ENCODE peak calls at places on chromosomes 12 and 14, in nine cellular contexts. P is neural progenitor cell, K is OCI-LY7, Y is WTC11, U is choroid plexus epithelial cell, Q is IMR-90, T is stomach, J is endodermal cell, L is Caco-2. X is an unnamed sample.

GRCh38 chr12:121751034-121751433 is 38.5 kb downstream of the TMEM120B start:
- DNase-seq in Y (no peak), T (no peak), Q (no peak), L (no peak), J (no peak), K (no peak), P (no peak), U (no peak), X (no peak)

GRCh38 chr12:47799357-47799955 is 20.2 kb downstream of the HDAC7 start:
- DNase-seq in Q (no peak), L (no peak), J (no peak), T (no peak), Y (no peak), K (no peak), P (peak), U (no peak), X (no peak)

GRCh38 chr14:66240112-66240511 is 246.1 kb upstream of the CCDC196 start:
- DNase-seq in P (no peak), J (no peak), Y (no peak), Q (no peak), K (no peak), T (no peak), L (no peak), U (peak), X (no peak)

GRCh38 chr14:61925043-61925442 is 162.8 kb downstream of the SNAPC1 start:
- DNase-seq in L (no peak), T (no peak), J (peak), K (peak), U (peak), P (peak), Y (no peak), Q (peak), X (no peak)

GRCh38 chr12:55659486-55660385 is 23.0 kb downstream of the OR10P1 start:
- DNase-seq in Q (peak), K (peak), J (peak), U (peak), Y (no peak), P (peak), L (no peak), T (no peak), X (no peak)

GRCh38 chr14:103188691-103189480 is 65.6 kb downstream of the TNFAIP2 start:
- DNase-seq in J (peak), K (no peak), T (peak), Q (no peak), P (peak), U (no peak), Y (peak), L (no peak), X (peak)

GRCh38 chr12:94560416-94561221 is 89.7 kb downstream of the TMCC3 start:
- DNase-seq in T (no peak), U (peak), Q (peak), K (peak), Y (peak), P (peak), J (peak), L (no peak), X (peak)

GRCh38 chr14:33636715-33637114 is 314.2 kb downstream of the EGLN3 start:
- DNase-seq in U (no peak), Q (no peak), J (no peak), Y (no peak), L (no peak), P (no peak), K (no peak), T (no peak), X (no peak)

GRCh38 chr12:111428728-111429175 is 23.0 kb downstream of the SH2B3 start:
- DNase-seq in Y (no peak), Q (no peak), U (no peak), J (no peak), L (no peak), K (peak), T (no peak), P (no peak), X (no peak)

GRCh38 chr12:40474630-40475029 is 217.6 kb upstream of the CNTN1 start:
- DNase-seq in Q (no peak), P (no peak), T (no peak), L (no peak), Y (no peak), J (no peak), U (no peak), K (no peak), X (no peak)

GRCh38 chr14:59585891-59586554 is 9.4 kb upstream of the CCDC175 start:
- DNase-seq in K (no peak), Q (peak), J (no peak), Y (no peak), U (peak), L (no peak), P (no peak), T (no peak), X (no peak)

GRCh38 chr12:113135178-113136127 is at the start of gene RASAL1:
- DNase-seq in T (peak), P (peak), K (peak), Y (peak), Q (no peak), L (peak), U (no peak), J (peak), X (peak)

GRCh38 chr14:92846162-92846897 is 52.2 kb downstream of the GOLGA5 start:
- DNase-seq in Q (peak), L (no peak), T (no peak), K (no peak), P (no peak), U (peak), Y (no peak), J (no peak), X (no peak)

GRCh38 chr12:95582230-95583058 is 31.2 kb upstream of the USP44 start:
- DNase-seq in T (no peak), L (no peak), K (peak), U (peak), J (no peak), Q (peak), P (peak), Y (no peak), X (no peak)

GRCh38 chr12:79601908-79602307 is 88.9 kb downstream of the PAWR start:
- DNase-seq in J (no peak), U (no peak), Q (no peak), T (no peak), K (no peak), Y (no peak), L (no peak), P (no peak), X (no peak)

GRCh38 chr14:41521891-41522290 is 84.8 kb upstream of the LRFN5 start:
- DNase-seq in U (no peak), J (no peak), Y (no peak), L (no peak), K (no peak), T (no peak), Q (no peak), P (no peak), X (no peak)

GRCh38 chr12:19239616-19240234 is 110.2 kb downstream of the PLEKHA5 start:
- DNase-seq in T (no peak), L (no peak), Y (no peak), J (no peak), K (no peak), U (peak), P (peak), Q (peak), X (no peak)

GRCh38 chr12:53227341-53227740 is 4.7 kb downstream of the RARG start:
- DNase-seq in K (no peak), J (no peak), Y (no peak), Q (no peak), U (no peak), P (no peak), L (peak), T (no peak), X (no peak)

GRCh38 chr14:58882577-58883018 is 244.8 kb downstream of the DACT1 start:
- DNase-seq in Y (no peak), J (no peak), L (no peak), K (no peak), T (no peak), Q (peak), P (no peak), U (peak), X (no peak)

GRCh38 chr12:14216405-14217294 is 148.8 kb upstream of the ATF7IP start:
- DNase-seq in Q (peak), U (peak), P (no peak), J (no peak), Y (no peak), L (no peak), K (no peak), T (no peak), X (no peak)

GRCh38 chr12:11978985-11979384 is 91.8 kb upstream of the BCL2L14 start:
- DNase-seq in U (peak), L (no peak), T (no peak), Y (no peak), K (no peak), P (no peak), J (no peak), Q (peak), X (no peak)

GRCh38 chr14:63893701-63894458 is 41.1 kb downstream of the SYNE2 start:
- DNase-seq in J (no peak), Y (no peak), Q (peak), T (peak), P (peak), U (peak), K (no peak), L (no peak), X (no peak)

GRCh38 chr12:112971248-112971647 is 7.1 kb upstream of the OAS2 start:
- DNase-seq in Q (peak), Y (no peak), L (no peak), P (no peak), U (peak), K (no peak), J (no peak), T (no peak), X (no peak)

GRCh38 chr12:110340706-110341105 is 59.7 kb downstream of the ATP2A2 start:
- DNase-seq in T (no peak), U (no peak), K (no peak), P (no peak), Q (no peak), Y (no peak), J (peak), L (no peak), X (no peak)

GRCh38 chr12:97921957-97922722 is 459.5 kb downstream of the RMST start:
- DNase-seq in J (no peak), Q (no peak), Y (no peak), T (no peak), P (no peak), U (peak), K (no peak), L (no peak), X (no peak)

GRCh38 chr14:101980700-101981099 is 16.3 kb downstream of the DYNC1H1 start:
- DNase-seq in P (no peak), J (no peak), Q (peak), U (peak), T (peak), K (peak), L (no peak), Y (no peak), X (no peak)

GRCh38 chr12:53964315-53964713 is 8.6 kb upstream of the HOXC11 start:
- DNase-seq in L (no peak), J (no peak), K (no peak), U (no peak), Q (no peak), P (no peak), Y (no peak), T (no peak), X (no peak)

GRCh38 chr14:90815817-90816662 is at the start of gene TTC7B:
- DNase-seq in Y (peak), T (peak), Q (peak), L (no peak), K (peak), J (peak), U (peak), P (peak), X (peak)

GRCh38 chr12:111066744-111067437 is 146.5 kb upstream of the MYL2 start:
- DNase-seq in P (no peak), U (no peak), Y (no peak), L (peak), T (no peak), K (peak), J (peak), Q (no peak), X (no peak)

GRCh38 chr12:1603621-1604020 is 9.2 kb upstream of the FBXL14 start:
- DNase-seq in K (no peak), U (no peak), J (no peak), P (no peak), Q (no peak), L (no peak), T (no peak), Y (no peak), X (no peak)

GRCh38 chr14:32602699-32603098 is 273.6 kb downstream of the AKAP6 start:
- DNase-seq in L (no peak), T (no peak), K (no peak), Y (no peak), Q (no peak), J (no peak), P (no peak), U (no peak), X (no peak)

GRCh38 chr14:29584992-29585391 is 342.7 kb downstream of the PRKD1 start:
- DNase-seq in Y (peak), L (peak), J (peak), T (no peak), U (peak), Q (peak), K (no peak), P (peak), X (no peak)

GRCh38 chr12:49487605-49488004 is 51.2 kb upstream of the KCNH3 start:
- DNase-seq in Y (no peak), U (no peak), Q (no peak), P (no peak), L (no peak), J (no peak), K (no peak), T (no peak), X (no peak)

GRCh38 chr12:124609041-124609984 is 41.9 kb upstream of the NCOR2 start:
- DNase-seq in Q (peak), J (peak), U (peak), L (peak), T (peak), Y (peak), K (peak), P (no peak), X (peak)

GRCh38 chr14:61876362-61877049 is 114.3 kb downstream of the SNAPC1 start:
- DNase-seq in L (no peak), K (no peak), U (no peak), Y (no peak), J (no peak), P (no peak), Q (no peak), T (no peak), X (no peak)

GRCh38 chr14:69079188-69079742 is 73.7 kb downstream of the DCAF5 start:
- DNase-seq in U (peak), T (no peak), K (no peak), J (no peak), Q (peak), L (no peak), P (no peak), Y (no peak), X (no peak)

DNA sequence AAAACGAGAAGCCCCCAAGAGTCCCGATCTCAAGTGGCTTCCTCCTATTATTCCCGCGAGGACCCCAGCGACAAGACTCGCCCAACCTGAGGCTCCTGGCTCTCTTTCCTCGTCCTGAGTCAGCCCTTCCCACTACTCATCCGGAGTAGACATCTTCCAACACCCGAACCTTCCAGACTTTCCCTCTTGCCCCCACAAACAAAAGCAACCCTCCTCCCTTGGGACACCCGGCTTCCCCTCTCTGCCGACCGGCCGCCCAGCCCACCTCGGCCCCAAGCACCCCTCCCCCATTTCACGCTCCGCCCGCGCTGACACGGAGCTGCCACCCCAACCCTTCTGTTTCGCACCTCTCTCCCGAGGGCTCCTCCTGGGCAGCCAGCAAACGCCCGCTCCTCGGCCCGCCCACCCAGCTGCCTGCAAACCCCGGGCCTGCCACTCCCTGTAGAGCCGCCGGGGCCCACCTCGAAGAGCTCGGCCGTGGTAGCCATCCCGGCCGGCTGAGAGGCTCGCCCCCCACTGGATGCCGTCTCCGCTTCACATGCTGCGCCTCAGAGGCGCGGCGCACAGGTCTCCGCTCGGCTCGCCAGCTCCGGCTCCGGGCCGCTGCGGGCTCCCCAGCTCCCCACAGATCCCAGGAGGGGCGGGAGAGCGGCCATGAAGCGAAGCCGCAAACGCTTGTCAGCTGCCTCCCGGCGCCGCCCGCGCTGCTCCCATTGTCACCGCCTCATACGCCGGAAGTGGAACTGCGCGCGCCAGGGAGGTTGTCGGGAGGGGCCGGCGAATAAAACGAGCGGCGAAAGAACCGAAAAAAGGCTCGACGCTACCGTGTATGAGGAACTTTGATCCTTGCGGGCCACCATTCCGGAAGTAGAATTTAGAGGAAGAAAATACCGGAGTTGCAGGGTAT is at the start of the genes AP5M1 and EXOC5:
- DNase-seq in Y (peak), T (peak), P (peak), L (peak), Q (peak), K (peak), J (peak), U (peak), X (peak)
- TF ChIP-seq CTCF in Y (no peak), T (peak), P (no peak), L (peak), Q (no peak), K (no peak), J (peak), U (peak), X (no peak)

GRCh38 chr14:78848234-78848820 is 678.2 kb downstream of the NRXN3 start:
- DNase-seq in Q (peak), L (peak), K (peak), T (peak), Y (peak), P (peak), J (peak), U (peak), X (no peak)
- TF ChIP-seq CTCF in Q (peak), L (peak), K (peak), T (peak), Y (peak), P (peak), J (peak), U (peak), X (peak)

GRCh38 chr12:120628919-120629318 is 11.5 kb upstream of the CABP1 start:
- DNase-seq in J (peak), U (no peak), T (peak), Y (peak), Q (no peak), K (no peak), P (peak), L (no peak), X (no peak)
- TF ChIP-seq CTCF in J (peak), U (peak), T (no peak), Y (no peak), Q (no peak), K (no peak), P (peak), L (peak), X (no peak)

DNA sequence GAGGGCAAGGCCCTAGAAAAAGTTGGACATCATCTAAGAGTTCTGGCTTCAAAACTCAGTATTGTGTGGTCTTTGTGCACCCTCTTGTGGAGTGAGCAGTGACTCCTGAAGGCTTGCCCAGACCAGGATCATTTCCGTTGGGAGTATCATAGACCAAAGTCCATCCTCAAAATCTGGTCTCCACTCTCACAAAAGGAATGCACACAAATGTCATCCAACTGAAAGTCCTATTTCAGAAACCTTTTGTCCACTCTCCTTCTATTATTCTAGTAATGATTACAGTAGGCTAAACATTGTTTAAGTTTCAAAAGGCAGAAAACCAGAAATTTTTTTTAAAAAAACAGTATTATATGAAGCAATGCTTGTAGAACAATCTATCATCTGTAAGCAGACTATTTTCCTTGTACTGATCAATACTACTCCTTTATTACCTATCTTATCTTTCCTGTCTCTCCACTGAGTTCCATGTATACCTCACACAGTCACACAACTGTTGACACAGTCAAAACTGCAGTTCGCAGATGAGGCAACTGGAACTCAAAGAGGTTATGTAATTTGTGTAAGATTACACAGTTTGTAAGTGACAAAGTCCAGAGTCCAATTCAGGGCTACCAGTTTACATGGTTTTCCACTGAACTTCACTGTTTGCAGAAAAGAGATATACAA is 41.4 kb downstream of the COX16 start:
- DNase-seq in Q (peak), K (peak), U (peak), T (peak), J (peak), L (peak), P (peak), Y (peak), X (no peak)
- TF ChIP-seq CTCF in Q (peak), K (peak), U (peak), T (peak), J (peak), L (peak), P (peak), Y (peak), X (no peak)

GRCh38 chr12:20443216-20443615 is 74.9 kb downstream of the PDE3A start:
- DNase-seq in J (no peak), K (no peak), U (no peak), T (no peak), Y (no peak), Q (no peak), P (no peak), L (no peak), X (no peak)

GRCh38 chr12:20442322-20442721 is 74.0 kb downstream of the PDE3A start:
- DNase-seq in P (no peak), Y (no peak), J (no peak), L (no peak), Q (no peak), T (no peak), K (no peak), U (no peak), X (no peak)

GRCh38 chr12:20439634-20440033 is 71.3 kb downstream of the PDE3A start:
- DNase-seq in K (no peak), J (no peak), L (no peak), Y (no peak), T (no peak), U (no peak), P (no peak), Q (no peak), X (no peak)

GRCh38 chr12:20438307-20438779 is 70.0 kb downstream of the PDE3A start:
- DNase-seq in Q (peak), T (no peak), J (no peak), K (no peak), Y (no peak), U (peak), L (no peak), P (no peak), X (no peak)

GRCh38 chr12:20440408-20440807 is 72.1 kb downstream of the PDE3A start:
- DNase-seq in K (no peak), U (no peak), T (no peak), Y (no peak), J (no peak), P (no peak), L (no peak), Q (no peak), X (no peak)
- TF ChIP-seq CTCF in K (no peak), U (no peak), T (no peak), Y (no peak), J (no peak), P (no peak), L (no peak), Q (no peak), X (no peak)

DNA sequence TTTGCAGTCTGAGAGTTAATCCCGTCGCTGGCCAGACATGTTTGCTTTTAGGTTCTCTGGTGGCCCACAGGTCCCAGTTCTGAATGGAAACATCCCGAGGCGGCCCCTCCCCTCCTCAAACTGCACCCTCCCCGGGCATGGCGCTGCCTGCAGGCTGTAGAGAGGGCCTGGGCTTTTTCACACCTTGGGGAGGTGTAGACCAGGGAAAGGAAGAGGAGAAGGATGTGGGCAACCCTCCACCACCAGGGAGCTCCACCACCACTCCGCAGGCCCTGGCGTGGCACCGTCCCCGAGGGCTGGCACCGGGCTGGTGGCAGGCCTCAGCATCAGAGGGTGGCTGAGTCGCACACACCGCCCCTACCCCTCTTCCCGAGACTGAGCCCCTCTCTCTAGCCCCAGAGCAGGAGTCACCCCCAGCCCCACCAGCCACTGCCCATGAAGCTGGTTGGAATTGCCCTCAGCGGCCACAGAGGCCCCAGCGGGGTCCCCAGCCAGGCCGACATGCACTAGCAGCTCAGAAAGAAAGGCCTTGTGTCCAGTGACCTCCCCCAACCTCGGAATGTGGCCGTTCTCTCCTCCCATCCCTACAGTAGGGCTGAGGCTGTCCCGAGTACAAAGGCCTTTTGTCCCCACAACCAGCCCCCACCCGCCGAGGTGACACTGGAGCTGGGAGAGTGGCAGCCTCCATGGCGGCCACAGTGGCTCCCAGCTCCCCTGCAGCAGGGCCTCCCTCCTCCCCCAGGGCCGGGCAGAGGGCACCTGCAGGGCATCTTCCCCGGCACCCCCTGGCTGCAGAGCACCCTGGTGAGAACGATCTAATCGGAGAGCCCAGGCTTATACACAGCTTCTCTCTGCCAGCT is 23.5 kb upstream of the INF2 start:
- DNase-seq in K (peak), T (peak), J (peak), L (peak), Y (no peak), P (peak), Q (no peak), U (no peak), X (no peak)
- TF ChIP-seq CTCF in K (peak), T (peak), J (peak), L (no peak), Y (no peak), P (peak), Q (peak), U (peak), X (no peak)